ENCODE peak calls at places on chromosomes 3 and 15, in four cellular contexts. One of them, this sample, is unnamed.

GRCh38 chr3:111667621-111668239 is 72.6 kb upstream of the ZBED2 start:
- DNase-seq in H9: no peak
- DNase-seq in H1: no peak
- DNase-seq in mesendoderm: no peak
- DNase-seq in this sample: peak

GRCh38 chr3:141368062-141368924 is at the start of gene ZBTB38:
- DNase-seq in H9: peak
- DNase-seq in mesendoderm: peak
- DNase-seq in H1: peak
- DNase-seq in this sample: peak

GRCh38 chr15:19944261-19944888 is 597.2 kb downstream of the GOLGA6L6 start:
- DNase-seq in H1: no peak
- DNase-seq in mesendoderm: no peak
- DNase-seq in H9: no peak
- DNase-seq in this sample: no peak

GRCh38 chr15:81118361-81118760 is 15.7 kb upstream of the CFAP161 start:
- DNase-seq in mesendoderm: no peak
- DNase-seq in H1: no peak
- DNase-seq in H9: peak
- DNase-seq in this sample: no peak

GRCh38 chr3:123287051-123287961 is 85.6 kb downstream of the SEC22A start:
- DNase-seq in H1: peak
- DNase-seq in mesendoderm: no peak
- DNase-seq in H9: peak
- DNase-seq in this sample: no peak

GRCh38 chr15:52789008-52789600 is 1.0 kb downstream of the ONECUT1 start:
- DNase-seq in mesendoderm: no peak
- DNase-seq in H1: peak
- DNase-seq in H9: no peak
- DNase-seq in this sample: no peak

GRCh38 chr3:5427021-5427420 is 239.5 kb downstream of the EDEM1 start:
- DNase-seq in H9: no peak
- DNase-seq in mesendoderm: no peak
- DNase-seq in H1: no peak
- DNase-seq in this sample: no peak

GRCh38 chr3:55481067-55481917 is 5.8 kb downstream of the WNT5A start:
- DNase-seq in mesendoderm: peak
- DNase-seq in H1: peak
- DNase-seq in H9: peak
- DNase-seq in this sample: peak

GRCh38 chr15:40929730-40930429 is 740 bp downstream of the DLL4 start:
- DNase-seq in H1: peak
- DNase-seq in H9: no peak
- DNase-seq in mesendoderm: no peak
- DNase-seq in this sample: peak

GRCh38 chr15:72994778-72995177 is 57.5 kb upstream of the NEO1 start:
- DNase-seq in mesendoderm: no peak
- DNase-seq in H1: no peak
- DNase-seq in H9: no peak
- DNase-seq in this sample: no peak

GRCh38 chr15:72992733-72993321 is 59.4 kb upstream of the NEO1 start:
- DNase-seq in H9: no peak
- DNase-seq in H1: no peak
- DNase-seq in mesendoderm: no peak
- DNase-seq in this sample: peak

GRCh38 chr15:72991026-72991425 is 61.2 kb upstream of the NEO1 start:
- DNase-seq in H1: no peak
- DNase-seq in mesendoderm: no peak
- DNase-seq in H9: no peak
- DNase-seq in this sample: peak
- H4K5ac ChIP-seq in H1: no peak
- H4K5ac ChIP-seq in mesendoderm: no peak
- H4K5ac ChIP-seq in H9: no peak
- H4K5ac ChIP-seq in this sample: peak

GRCh38 chr3:192188218-192188835 is 539.0 kb downstream of the FGF12 start:
- DNase-seq in H1: peak
- DNase-seq in mesendoderm: peak
- DNase-seq in H9: peak
- DNase-seq in this sample: peak

DNA sequence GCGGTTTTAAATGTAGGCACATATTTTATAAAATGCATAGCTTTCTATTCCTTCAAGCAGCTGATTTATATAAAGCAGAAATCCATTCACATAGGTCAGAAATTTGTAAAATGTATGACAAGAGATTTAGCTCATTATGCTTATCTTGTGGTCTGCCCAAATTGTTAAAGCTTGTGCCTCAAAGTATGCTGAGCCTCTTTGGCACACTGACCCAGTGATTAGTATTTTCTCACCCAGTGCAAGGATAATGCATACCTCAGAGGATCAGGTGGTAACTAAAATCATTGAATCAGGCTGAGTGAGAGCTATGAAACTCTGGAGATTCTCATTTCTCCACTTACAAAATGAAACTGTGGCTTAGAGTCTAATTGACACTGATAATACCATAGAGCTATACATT is 533.3 kb downstream of the FGF12 start:
- DNase-seq in H9: no peak
- DNase-seq in H1: no peak
- DNase-seq in mesendoderm: no peak
- DNase-seq in this sample: no peak
- H4K5ac ChIP-seq in H9: no peak
- H4K5ac ChIP-seq in H1: no peak
- H4K5ac ChIP-seq in mesendoderm: no peak
- H4K5ac ChIP-seq in this sample: no peak

GRCh38 chr15:75422554-75422953 is 28.9 kb downstream of the SIN3A start:
- DNase-seq in H1: no peak
- DNase-seq in mesendoderm: no peak
- DNase-seq in H9: no peak
- DNase-seq in this sample: no peak
- H4K5ac ChIP-seq in H1: no peak
- H4K5ac ChIP-seq in mesendoderm: no peak
- H4K5ac ChIP-seq in H9: no peak
- H4K5ac ChIP-seq in this sample: no peak

GRCh38 chr3:135107043-135107442 is 312.0 kb downstream of the EPHB1 start:
- DNase-seq in H1: no peak
- DNase-seq in mesendoderm: no peak
- DNase-seq in H9: no peak
- DNase-seq in this sample: no peak

GRCh38 chr3:135100349-135100741 is 305.3 kb downstream of the EPHB1 start:
- DNase-seq in H1: no peak
- DNase-seq in H9: no peak
- DNase-seq in mesendoderm: no peak
- DNase-seq in this sample: no peak

GRCh38 chr3:135099734-135100348 is 304.8 kb downstream of the EPHB1 start:
- DNase-seq in mesendoderm: no peak
- DNase-seq in H1: no peak
- DNase-seq in H9: no peak
- DNase-seq in this sample: no peak

GRCh38 chr3:135106445-135106844 is 311.4 kb downstream of the EPHB1 start:
- DNase-seq in H1: peak
- DNase-seq in H9: peak
- DNase-seq in mesendoderm: peak
- DNase-seq in this sample: peak

GRCh38 chr3:135103913-135104312 is 308.9 kb downstream of the EPHB1 start:
- DNase-seq in mesendoderm: peak
- DNase-seq in H1: no peak
- DNase-seq in H9: no peak
- DNase-seq in this sample: no peak
- H4K5ac ChIP-seq in mesendoderm: no peak
- H4K5ac ChIP-seq in H1: no peak
- H4K5ac ChIP-seq in H9: no peak
- H4K5ac ChIP-seq in this sample: no peak

GRCh38 chr15:78923480-78924360 is 21.1 kb downstream of the CTSH start:
- DNase-seq in mesendoderm: no peak
- DNase-seq in H1: no peak
- DNase-seq in H9: no peak
- DNase-seq in this sample: no peak

GRCh38 chr15:78917888-78918287 is 27.0 kb downstream of the CTSH start:
- DNase-seq in H9: no peak
- DNase-seq in mesendoderm: no peak
- DNase-seq in H1: no peak
- DNase-seq in this sample: no peak

GRCh38 chr15:78922527-78922926 is 22.3 kb downstream of the CTSH start:
- DNase-seq in mesendoderm: no peak
- DNase-seq in H9: no peak
- DNase-seq in H1: peak
- DNase-seq in this sample: no peak

GRCh38 chr15:78921940-78922339 is 22.9 kb downstream of the CTSH start:
- DNase-seq in H9: no peak
- DNase-seq in H1: no peak
- DNase-seq in mesendoderm: no peak
- DNase-seq in this sample: no peak

DNA sequence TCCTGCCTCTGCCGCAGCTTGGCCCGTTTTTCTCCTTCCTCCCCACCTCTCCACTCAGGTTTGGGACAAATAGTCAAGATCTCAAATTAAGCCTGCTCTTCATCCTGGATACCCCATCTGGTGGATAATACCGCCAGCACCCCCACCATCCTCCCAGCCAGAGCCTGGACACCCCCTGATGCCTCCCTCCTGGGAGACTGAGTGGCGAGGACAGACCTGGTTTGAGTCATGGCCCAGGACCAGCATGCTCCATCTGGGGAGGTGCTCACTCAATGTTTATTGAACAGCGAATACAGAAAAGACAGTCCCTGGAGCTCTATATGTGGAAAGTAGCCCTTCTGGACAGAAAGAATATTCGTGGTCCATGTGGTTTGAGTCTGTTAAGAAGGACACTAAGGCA is 23.3 kb downstream of the CTSH start:
- DNase-seq in H9: no peak
- DNase-seq in mesendoderm: no peak
- DNase-seq in H1: no peak
- DNase-seq in this sample: no peak
- H4K5ac ChIP-seq in H9: no peak
- H4K5ac ChIP-seq in mesendoderm: no peak
- H4K5ac ChIP-seq in H1: no peak
- H4K5ac ChIP-seq in this sample: no peak

GRCh38 chr3:197874064-197874463 is 75.9 kb upstream of the RPL35A start:
- DNase-seq in H1: no peak
- DNase-seq in mesendoderm: no peak
- DNase-seq in H9: no peak
- DNase-seq in this sample: no peak

GRCh38 chr3:197878427-197878826 is 71.6 kb upstream of the RPL35A start:
- DNase-seq in H9: no peak
- DNase-seq in H1: no peak
- DNase-seq in mesendoderm: no peak
- DNase-seq in this sample: no peak

GRCh38 chr3:197873329-197873728 is 76.7 kb upstream of the RPL35A start:
- DNase-seq in mesendoderm: no peak
- DNase-seq in H9: no peak
- DNase-seq in H1: no peak
- DNase-seq in this sample: no peak

GRCh38 chr3:197877902-197878301 is 72.1 kb upstream of the RPL35A start:
- DNase-seq in H9: no peak
- DNase-seq in mesendoderm: no peak
- DNase-seq in H1: no peak
- DNase-seq in this sample: no peak

GRCh38 chr3:197874653-197875052 is 75.3 kb upstream of the RPL35A start:
- DNase-seq in H1: no peak
- DNase-seq in mesendoderm: no peak
- DNase-seq in H9: no peak
- DNase-seq in this sample: no peak
- H4K5ac ChIP-seq in H1: no peak
- H4K5ac ChIP-seq in mesendoderm: no peak
- H4K5ac ChIP-seq in H9: no peak
- H4K5ac ChIP-seq in this sample: no peak

DNA sequence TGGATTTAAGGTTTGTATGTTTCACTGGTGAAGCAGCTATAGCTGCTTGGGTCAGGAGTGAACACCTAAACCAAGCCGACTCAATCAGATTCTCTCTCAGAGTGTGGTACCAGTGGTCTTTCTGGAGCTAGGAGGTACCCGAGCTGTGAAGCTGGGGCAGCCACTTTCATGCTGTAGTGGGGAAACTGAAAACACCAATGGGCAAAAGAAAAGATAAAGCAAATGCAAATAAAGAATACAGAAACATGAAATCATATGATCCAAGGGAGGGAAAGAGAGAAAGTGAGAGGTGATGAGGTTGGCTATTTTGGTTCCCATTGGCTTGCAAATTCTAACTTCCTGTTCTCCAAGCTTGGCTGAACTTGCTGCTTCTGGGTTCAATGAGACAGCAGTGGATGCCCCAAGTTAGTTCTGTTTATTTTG is 212.3 kb upstream of the CFAP20DC start:
- DNase-seq in mesendoderm: no peak
- DNase-seq in H1: no peak
- DNase-seq in H9: no peak
- DNase-seq in this sample: no peak
- H4K5ac ChIP-seq in mesendoderm: no peak
- H4K5ac ChIP-seq in H1: no peak
- H4K5ac ChIP-seq in H9: no peak
- H4K5ac ChIP-seq in this sample: no peak

GRCh38 chr3:10259036-10259435 is 10.8 kb downstream of the TATDN2 start:
- DNase-seq in mesendoderm: no peak
- DNase-seq in H9: no peak
- DNase-seq in H1: no peak
- DNase-seq in this sample: no peak
- H4K5ac ChIP-seq in mesendoderm: no peak
- H4K5ac ChIP-seq in H9: no peak
- H4K5ac ChIP-seq in H1: no peak
- H4K5ac ChIP-seq in this sample: no peak